ENCODE peak calls at places on chromosomes 6 and 20, in ten cellular contexts. O is GM18507; R is anterior cingulate cortex; D is hepatic stellate cell; L is effector memory CD8-positive, alpha-beta T cell; Q is progenitor cell of endocrine pancreas; V is H7; E is SW480; B is DMS153; C is CD4-positive, alpha-beta T cell. S is an unnamed sample.

GRCh38 chr6:103875221-103875620 is 984.5 kb downstream of the HACE1 start:
- DNase-seq in O (no peak), R (no peak), D (no peak), L (no peak), Q (no peak), V (no peak), E (no peak), B (no peak), C (no peak), S (no peak)

GRCh38 chr6:13242178-13242577 is 86.2 kb downstream of the TBC1D7 start:
- DNase-seq in O (no peak), R (no peak), D (no peak), L (no peak), Q (no peak), V (no peak), E (no peak), B (no peak), C (no peak), S (no peak)

GRCh38 chr6:156780117-156780641 is 3.0 kb downstream of the ARID1B start:
- DNase-seq in O (no peak), R (peak; percentile 41), D (peak; percentile 90), L (peak; percentile 45), Q (no peak), V (peak; percentile 65), E (peak; percentile 91), B (peak; percentile 57), C (peak; percentile 50), S (peak; percentile 59)

GRCh38 chr20:14997791-14998190 is 660.4 kb upstream of the FLRT3 start:
- DNase-seq in O (no peak), R (no peak), D (no peak), L (no peak), Q (no peak), V (no peak), E (no peak), B (no peak), C (no peak), S (no peak)

GRCh38 chr20:63896136-63896890 is 1.4 kb downstream of the DNAJC5 start:
- DNase-seq in O (peak; percentile 43), R (no peak), D (peak; percentile 45), L (peak; percentile 14), Q (no peak), V (peak; percentile 67), E (peak; percentile 32), B (peak; percentile 72), C (peak; percentile 6), S (peak; percentile 29)

GRCh38 chr6:134235937-134236751 is 81.8 kb downstream of the SGK1 start:
- DNase-seq in O (peak; percentile 32), R (no peak), D (peak; percentile 49), L (no peak), Q (no peak), V (no peak), E (no peak), B (no peak), C (no peak), S (no peak)

GRCh38 chr6:36120539-36120938 is 9.8 kb upstream of the MAPK13 start:
- DNase-seq in O (no peak), R (no peak), D (no peak), L (peak; percentile 70), Q (no peak), V (no peak), E (no peak), B (peak; percentile 4), C (peak; percentile 72), S (peak; percentile 75)

GRCh38 chr6:12158686-12159415 is 131.3 kb upstream of the EDN1 start:
- DNase-seq in O (no peak), R (no peak), D (no peak), L (no peak), Q (no peak), V (no peak), E (no peak), B (no peak), C (no peak), S (no peak)

GRCh38 chr6:119562168-119562567 is 212.6 kb upstream of the MAN1A1 start:
- DNase-seq in O (no peak), R (no peak), D (no peak), L (no peak), Q (no peak), V (no peak), E (no peak), B (no peak), C (no peak), S (no peak)

GRCh38 chr6:24951831-24952299 is 16.1 kb upstream of the RIPOR2 start:
- DNase-seq in O (no peak), R (no peak), D (no peak), L (peak; percentile 20), Q (no peak), V (no peak), E (peak; percentile 11), B (no peak), C (peak; percentile 59), S (peak; percentile 61)

GRCh38 chr6:107337342-107337741 is 122.0 kb downstream of the PDSS2 start:
- DNase-seq in O (no peak), R (no peak), D (no peak), L (no peak), Q (no peak), V (no peak), E (no peak), B (no peak), C (no peak), S (no peak)

GRCh38 chr6:119463081-119463626 is 113.6 kb upstream of the MAN1A1 start:
- DNase-seq in O (no peak), R (no peak), D (no peak), L (no peak), Q (no peak), V (no peak), E (no peak), B (no peak), C (no peak), S (peak; percentile 4)

GRCh38 chr6:30500421-30501069 is 11.2 kb downstream of the HLA-E start:
- DNase-seq in O (no peak), R (no peak), D (peak; percentile 44), L (no peak), Q (no peak), V (peak; percentile 20), E (no peak), B (no peak), C (no peak), S (no peak)

GRCh38 chr20:53621482-53622246 is 28.0 kb upstream of the ZNF217 start:
- DNase-seq in O (no peak), R (no peak), D (no peak), L (no peak), Q (no peak), V (no peak), E (peak; percentile 73), B (no peak), C (no peak), S (no peak)

GRCh38 chr6:140440223-140440810 is 1065.9 kb upstream of the CITED2 start:
- DNase-seq in O (no peak), R (no peak), D (no peak), L (no peak), Q (no peak), V (no peak), E (no peak), B (no peak), C (no peak), S (no peak)

GRCh38 chr20:4837760-4838159 is 116.1 kb downstream of the PRND start:
- DNase-seq in O (no peak), R (no peak), D (no peak), L (no peak), Q (no peak), V (no peak), E (no peak), B (no peak), C (no peak), S (no peak)

GRCh38 chr20:42123981-42124473 is 505.9 kb upstream of the CHD6 start:
- DNase-seq in O (no peak), R (no peak), D (no peak), L (no peak), Q (no peak), V (no peak), E (no peak), B (no peak), C (no peak), S (no peak)

GRCh38 chr6:135692426-135692825 is 159.1 kb upstream of the PDE7B start:
- DNase-seq in O (no peak), R (no peak), D (no peak), L (no peak), Q (no peak), V (no peak), E (no peak), B (no peak), C (no peak), S (no peak)

GRCh38 chr6:149127212-149127611 is 190.3 kb upstream of the TAB2 start:
- DNase-seq in O (no peak), R (no peak), D (no peak), L (no peak), Q (no peak), V (no peak), E (no peak), B (no peak), C (no peak), S (no peak)

GRCh38 chr20:37575884-37576283 is 48.2 kb upstream of the BLCAP start:
- DNase-seq in O (peak; percentile 20), R (no peak), D (no peak), L (no peak), Q (no peak), V (peak; percentile 79), E (no peak), B (no peak), C (no peak), S (no peak)

GRCh38 chr6:106377061-106377540 is 16.6 kb downstream of the CRYBG1 start:
- DNase-seq in O (no peak), R (no peak), D (peak; percentile 13), L (no peak), Q (no peak), V (no peak), E (no peak), B (peak; percentile 66), C (no peak), S (no peak)

GRCh38 chr6:119742188-119742803 is 392.7 kb upstream of the MAN1A1 start:
- DNase-seq in O (no peak), R (peak; percentile 4), D (peak; percentile 4), L (peak; percentile 33), Q (peak; percentile 59), V (peak; percentile 19), E (peak; percentile 40), B (no peak), C (peak; percentile 32), S (peak; percentile 37)

GRCh38 chr20:61166324-61166723 is 85.7 kb upstream of the CDH4 start:
- DNase-seq in O (no peak), R (no peak), D (peak; percentile 70), L (no peak), Q (no peak), V (no peak), E (no peak), B (no peak), C (no peak), S (no peak)